ENCODE peak calls at places on chromosomes 11 and 22, in nine cellular contexts. R is testis; O is naive thymus-derived CD4-positive, alpha-beta T cell; C is CD8-positive, alpha-beta T cell; D is MM.1S; J is mesendoderm; Z is A673; L is HAP-1; A is hepatocyte. I is an unnamed sample. For H3K4me1, the result is how much of the 10 kb centered on the place peaks cover.

GRCh38 chr22:45112136-45112879 is 51.4 kb upstream of the NUP50 start:
- DNase-seq in L (no peak), Z (no peak), R (no peak), D (no peak), O (no peak), J (no peak), C (no peak), A (no peak), I (no peak)

GRCh38 chr11:110856993-110857812 is 145.0 kb upstream of the ARHGAP20 start:
- DNase-seq in L (no peak), R (no peak), Z (peak), J (no peak), D (no peak), O (no peak), A (no peak), C (no peak), I (no peak)

GRCh38 chr11:43928721-43929120 is 13.7 kb upstream of the C11orf96 start:
- DNase-seq in C (no peak), R (no peak), A (no peak), O (no peak), Z (no peak), J (no peak), D (no peak), L (no peak), I (no peak)

GRCh38 chr11:68528630-68529029 is 68.1 kb downstream of the PPP6R3 start:
- DNase-seq in C (peak), R (no peak), L (no peak), Z (peak), A (peak), O (peak), J (no peak), D (no peak), I (no peak)

GRCh38 chr11:9096427-9096826 is 5.0 kb upstream of the SCUBE2 start:
- DNase-seq in C (no peak), Z (no peak), D (no peak), L (no peak), O (no peak), R (no peak), J (no peak), A (no peak), I (no peak)

GRCh38 chr11:66912963-66913362 is 45.2 kb downstream of the PC start:
- DNase-seq in J (no peak), C (no peak), Z (no peak), O (no peak), D (no peak), R (peak), L (no peak), A (no peak), I (no peak)

GRCh38 chr11:45042560-45042959 is 91.9 kb upstream of the TP53I11 start:
- DNase-seq in R (no peak), O (no peak), J (no peak), Z (no peak), C (no peak), D (no peak), L (no peak), A (no peak), I (no peak)

GRCh38 chr11:17552392-17553248 is 5.6 kb downstream of the OTOG start:
- DNase-seq in A (no peak), J (no peak), D (no peak), C (no peak), O (no peak), L (no peak), Z (no peak), R (no peak), I (no peak)

GRCh38 chr22:45626198-45626651 is 45.4 kb upstream of the ATXN10 start:
- DNase-seq in A (peak), O (no peak), J (no peak), C (no peak), D (no peak), R (no peak), L (no peak), Z (no peak), I (no peak)

GRCh38 chr11:12284321-12285050 is 92.9 kb upstream of the PARVA start:
- DNase-seq in L (no peak), J (no peak), D (no peak), C (no peak), O (no peak), A (no peak), R (peak), Z (no peak), I (no peak)

GRCh38 chr11:45736424-45736823 is 68.5 kb upstream of the SLC35C1 start:
- DNase-seq in O (no peak), Z (no peak), D (no peak), R (no peak), J (no peak), L (no peak), C (no peak), A (peak), I (no peak)

GRCh38 chr11:69638941-69639681 is 1.8 kb upstream of the CCND1 start:
- DNase-seq in R (peak), L (peak), C (no peak), J (peak), Z (peak), D (peak), A (peak), O (no peak), I (peak)

GRCh38 chr11:102603091-102603490 is 22.0 kb downstream of the MMP20 start:
- DNase-seq in D (no peak), A (no peak), J (peak), R (peak), L (no peak), O (no peak), Z (no peak), C (no peak), I (peak)

GRCh38 chr22:50173983-50174355 is 3.4 kb downstream of the PANX2 start:
- DNase-seq in J (no peak), A (no peak), C (no peak), O (no peak), Z (no peak), L (no peak), D (no peak), R (no peak), I (no peak)

GRCh38 chr11:61883327-61883726 is 8.0 kb downstream of the FADS3 start:
- DNase-seq in C (no peak), L (no peak), Z (no peak), J (no peak), D (no peak), A (no peak), O (no peak), R (no peak), I (no peak)

GRCh38 chr11:44243633-44244343 is 66.2 kb downstream of the ALX4 start:
- DNase-seq in O (no peak), R (no peak), A (peak), L (peak), C (no peak), J (peak), Z (peak), D (no peak), I (peak)

GRCh38 chr11:17386331-17387084 is 2.0 kb downstream of the KCNJ11 start:
- DNase-seq in D (peak), J (peak), Z (peak), O (peak), L (peak), C (no peak), A (peak), R (peak), I (peak)

GRCh38 chr11:43547900-43548381 is 132.6 kb upstream of the HSD17B12 start:
- DNase-seq in A (peak), D (no peak), O (peak), Z (peak), C (no peak), J (no peak), L (no peak), R (peak), I (no peak)

GRCh38 chr11:39149214-39149613 is 2310.2 kb downstream of the LRRC4C start:
- DNase-seq in O (no peak), R (no peak), A (no peak), Z (no peak), J (no peak), L (no peak), C (no peak), D (no peak), I (no peak)

GRCh38 chr11:69409812-69410645 is 71.4 kb upstream of the LINC01488 start:
- DNase-seq in D (no peak), C (no peak), L (no peak), R (no peak), Z (no peak), J (no peak), O (peak), A (no peak), I (no peak)

DNA sequence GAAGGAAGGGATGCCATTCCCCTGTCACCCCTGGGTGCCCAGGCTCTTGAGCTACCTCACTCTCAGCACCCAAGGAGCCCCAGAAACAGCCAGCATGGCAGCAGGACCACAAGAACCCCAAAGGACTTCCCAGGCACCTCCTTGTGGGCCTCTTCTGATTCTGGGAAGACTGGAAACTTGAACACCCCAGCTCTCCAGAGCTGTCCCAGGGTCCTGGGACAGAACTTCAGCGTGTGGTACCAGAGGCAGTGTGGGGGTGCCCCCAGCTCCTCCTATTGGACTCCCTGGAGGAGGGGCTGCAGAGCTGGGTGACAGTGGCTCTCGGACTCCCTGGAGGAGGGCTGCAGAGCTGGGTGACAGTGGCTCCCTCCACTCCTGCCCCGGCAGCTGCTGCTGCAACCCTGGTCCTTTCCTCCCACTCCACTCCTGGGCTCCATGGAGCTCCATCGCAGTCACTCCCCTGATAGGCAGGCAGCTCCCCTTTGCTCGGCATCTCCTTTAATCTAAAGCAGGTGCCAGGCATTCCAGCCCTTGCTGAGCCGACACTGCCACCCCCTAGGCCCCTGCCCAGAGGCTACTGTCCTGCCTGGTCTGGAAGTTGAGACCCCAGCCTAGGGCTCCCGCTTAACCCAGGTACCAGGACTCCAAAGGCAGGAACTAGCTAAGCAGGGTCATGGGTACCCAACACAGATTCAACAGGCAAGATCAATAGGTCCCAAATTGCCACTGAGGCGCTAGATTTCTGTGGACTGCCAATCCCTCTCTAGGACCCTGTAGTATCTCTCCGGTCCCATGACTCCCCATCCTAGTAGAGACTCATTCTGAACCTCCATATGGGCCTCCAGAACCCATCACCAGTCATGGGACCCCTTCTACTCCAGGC is 2.7 kb downstream of the BCL9L start:
- DNase-seq in R (no peak), D (no peak), C (peak), J (no peak), Z (no peak), A (peak), L (no peak), O (no peak), I (no peak)
- H3K4me3 ChIP-seq in R (peak), D (no peak), C (peak), J (no peak), Z (peak), A (peak), L (no peak), O (peak), I (no peak)

GRCh38 chr11:65298131-65298535 is 16.5 kb upstream of the CDC42EP2 start:
- DNase-seq in Z (no peak), J (no peak), D (no peak), C (no peak), A (no peak), L (no peak), R (peak), O (no peak), I (peak)

GRCh38 chr11:65298655-65299179 is 15.9 kb upstream of the CDC42EP2 start:
- DNase-seq in C (no peak), L (no peak), A (peak), J (no peak), Z (no peak), O (no peak), D (no peak), R (no peak), I (peak)

GRCh38 chr11:65295571-65296338 is 18.9 kb upstream of the CDC42EP2 start:
- DNase-seq in R (no peak), A (no peak), Z (no peak), J (no peak), C (no peak), O (no peak), D (no peak), L (no peak), I (no peak)

GRCh38 chr11:65295001-65295400 is 19.7 kb upstream of the CDC42EP2 start:
- DNase-seq in Z (no peak), C (no peak), O (no peak), L (no peak), D (no peak), R (no peak), A (no peak), J (no peak), I (no peak)

DNA sequence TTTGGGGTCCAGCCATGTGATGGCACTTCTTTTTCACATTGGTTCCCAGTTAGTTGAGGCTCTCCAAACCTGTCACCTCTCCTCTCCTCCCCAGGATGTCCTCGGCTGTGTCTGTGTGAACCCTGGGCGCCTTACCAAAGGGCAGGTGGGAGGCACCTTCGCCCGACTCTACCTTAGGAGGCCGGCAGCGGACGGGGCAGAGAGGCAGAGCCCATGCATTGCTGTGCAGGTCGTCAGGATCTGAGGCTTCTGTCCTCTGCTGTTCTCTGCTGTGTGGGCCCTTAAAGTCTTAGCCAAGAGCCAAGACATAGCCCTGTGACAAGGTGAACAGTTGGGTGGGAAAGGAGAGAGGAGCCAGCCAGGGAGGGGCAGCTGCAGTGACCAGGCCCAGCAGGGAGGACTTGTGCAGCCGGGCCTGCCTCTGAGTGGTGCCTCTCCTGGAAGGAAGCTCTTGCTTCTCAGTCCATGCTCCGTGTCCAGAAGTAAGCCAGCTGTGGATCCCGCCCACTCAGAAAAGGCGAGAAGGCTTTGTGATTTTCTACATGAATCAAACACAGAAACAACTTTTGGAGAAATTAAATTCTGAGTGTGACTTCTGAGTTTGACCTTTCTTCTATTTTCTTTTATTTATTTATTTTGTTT is 17.5 kb upstream of the CDC42EP2 start:
- DNase-seq in C (no peak), D (no peak), O (no peak), Z (no peak), J (no peak), L (no peak), A (no peak), R (peak), I (no peak)
- H3K4me1 ChIP-seq in C (under half), D (under half), O (under half), Z (under half), J (under half), L (under half), A (under half), R (under half), I (half or more)

DNA sequence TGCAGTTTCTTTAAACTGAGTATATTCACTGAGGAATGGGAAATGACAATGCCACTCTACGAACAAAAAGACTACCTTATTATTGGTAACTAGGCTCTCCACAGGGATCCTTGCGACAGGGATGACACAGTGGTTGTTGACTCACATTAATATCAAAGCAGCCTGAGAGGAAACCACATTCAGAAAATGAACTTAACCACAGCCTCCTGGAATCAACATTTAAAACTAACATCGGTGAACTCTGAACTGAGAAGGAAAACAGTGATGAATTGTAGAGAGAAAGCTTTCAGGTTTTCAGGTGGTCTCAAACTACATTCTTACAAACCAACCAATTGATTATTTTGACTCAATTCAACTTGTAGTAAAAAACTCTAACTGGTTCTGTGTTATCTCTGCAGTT is 90.3 kb upstream of the MTMR2 start:
- DNase-seq in C (no peak), L (no peak), O (peak), J (peak), D (peak), A (no peak), Z (peak), R (no peak), I (no peak)
- H3K4me3 ChIP-seq in C (peak), L (no peak), O (peak), J (no peak), D (no peak), A (no peak), Z (no peak), R (no peak), I (no peak)

DNA sequence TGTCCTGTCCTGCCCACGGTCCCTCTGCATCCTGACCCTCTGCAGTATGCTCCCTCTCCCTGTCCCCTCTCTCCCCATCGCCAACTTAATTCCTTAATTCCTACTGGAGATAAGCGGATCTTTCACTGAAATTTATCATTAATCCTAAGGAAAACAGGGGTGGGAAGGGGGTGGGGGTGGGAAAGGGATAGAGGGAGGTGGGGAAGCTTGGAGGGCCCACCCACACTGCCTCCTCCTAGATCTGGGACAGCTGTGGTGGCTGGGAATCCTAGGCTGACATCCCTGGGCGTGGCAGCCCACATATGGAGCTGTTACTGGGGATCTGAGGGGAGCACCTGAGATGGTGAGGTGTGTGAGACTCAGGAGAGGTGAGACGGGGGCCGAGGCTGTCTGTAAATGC is 14.4 kb downstream of the NECTIN1 start:
- DNase-seq in C (no peak), R (no peak), J (no peak), L (no peak), D (no peak), A (no peak), O (no peak), Z (no peak), I (no peak)
- H3K4me1 ChIP-seq in C (under half), R (under half), J (under half), L (under half), D (under half), A (under half), O (under half), Z (under half), I (half or more)

DNA sequence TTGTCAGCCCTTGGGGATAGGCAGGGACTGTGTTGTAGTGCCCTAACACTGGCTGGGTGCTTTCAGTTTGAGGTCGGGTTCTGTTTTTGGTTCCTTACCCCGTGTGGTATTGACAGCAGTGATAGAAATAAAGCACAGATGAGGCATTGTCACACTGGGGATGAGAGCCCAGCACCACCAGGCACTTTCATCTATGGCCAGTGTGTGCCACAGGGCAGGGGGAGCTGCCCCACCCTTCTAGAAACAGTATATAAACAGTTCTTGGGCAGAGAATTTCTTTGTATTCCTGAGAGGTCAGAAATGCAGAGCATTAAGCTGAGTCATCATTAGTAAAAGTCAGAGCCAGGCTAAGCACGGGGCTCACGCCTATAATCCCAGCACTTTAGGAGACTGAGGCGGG is 23.1 kb upstream of the CDC42EP2 start:
- DNase-seq in Z (no peak), L (no peak), D (no peak), C (no peak), J (peak), R (no peak), A (peak), O (no peak), I (peak)
- H3K4me3 ChIP-seq in Z (no peak), L (no peak), D (no peak), C (no peak), J (no peak), R (no peak), A (no peak), O (no peak), I (no peak)

GRCh38 chr22:38259370-38259769 is 13.4 kb downstream of the TMEM184B start:
- DNase-seq in C (no peak), A (no peak), O (no peak), L (no peak), Z (no peak), R (no peak), J (no peak), D (no peak), I (no peak)
- H3K4me1 ChIP-seq in C (under half), A (under half), O (under half), L (under half), Z (under half), R (under half), J (under half), D (under half), I (under half)

GRCh38 chr11:2436013-2436520 is 8.2 kb downstream of the TRPM5 start:
- DNase-seq in Z (no peak), J (no peak), O (no peak), D (no peak), L (no peak), C (no peak), A (no peak), R (no peak), I (no peak)
- H3K4me3 ChIP-seq in Z (no peak), J (no peak), O (no peak), D (no peak), L (no peak), C (no peak), A (no peak), R (no peak), I (no peak)

GRCh38 chr22:30210235-30210831 is 36.2 kb downstream of the LIF start:
- DNase-seq in Z (no peak), R (peak), J (peak), C (no peak), D (no peak), L (no peak), O (no peak), A (peak), I (peak)
- H3K4me1 ChIP-seq in Z (under half), R (under half), J (under half), C (under half), D (under half), L (under half), O (under half), A (half or more), I (half or more)